ENCODE peak calls at places on chromosomes 12 and 14, in six cellular contexts. One of them, this sample, is unnamed.

GRCh38 chr14:88063807-88064206 is 58.9 kb downstream of the GPR65 start:
- DNase-seq in A549: peak
- DNase-seq in H1: no peak
- DNase-seq in endothelial cell of umbilical vein: no peak
- DNase-seq in HepG2: no peak
- DNase-seq in K562: peak
- DNase-seq in this sample: no peak

GRCh38 chr12:45695035-45695434 is 34.5 kb upstream of the ARID2 start:
- DNase-seq in A549: no peak
- DNase-seq in H1: no peak
- DNase-seq in endothelial cell of umbilical vein: no peak
- DNase-seq in HepG2: no peak
- DNase-seq in K562: no peak
- DNase-seq in this sample: no peak

GRCh38 chr12:6684609-6685008 is 4.6 kb downstream of the ZNF384 start:
- DNase-seq in A549: peak
- DNase-seq in H1: peak
- DNase-seq in endothelial cell of umbilical vein: peak
- DNase-seq in HepG2: peak
- DNase-seq in K562: peak
- DNase-seq in this sample: peak

GRCh38 chr12:118650586-118650960 is 274.2 kb downstream of the SUDS3 start:
- DNase-seq in A549: peak
- DNase-seq in H1: no peak
- DNase-seq in endothelial cell of umbilical vein: no peak
- DNase-seq in HepG2: no peak
- DNase-seq in K562: peak
- DNase-seq in this sample: no peak

GRCh38 chr12:58528266-58528665 is 392.0 kb downstream of the LRIG3 start:
- DNase-seq in A549: no peak
- DNase-seq in H1: no peak
- DNase-seq in endothelial cell of umbilical vein: no peak
- DNase-seq in HepG2: no peak
- DNase-seq in K562: no peak
- DNase-seq in this sample: no peak

GRCh38 chr14:49194067-49194466 is 392.1 kb downstream of the RPS29 start:
- DNase-seq in A549: no peak
- DNase-seq in H1: no peak
- DNase-seq in endothelial cell of umbilical vein: no peak
- DNase-seq in HepG2: no peak
- DNase-seq in K562: no peak
- DNase-seq in this sample: no peak

GRCh38 chr14:68814376-68815287 is 21.8 kb upstream of the ZFP36L1 start:
- DNase-seq in A549: peak
- DNase-seq in H1: no peak
- DNase-seq in endothelial cell of umbilical vein: peak
- DNase-seq in HepG2: peak
- DNase-seq in K562: peak
- DNase-seq in this sample: peak

GRCh38 chr12:93245543-93245942 is 132.2 kb upstream of the NUDT4 start:
- DNase-seq in A549: no peak
- DNase-seq in H1: no peak
- DNase-seq in endothelial cell of umbilical vein: no peak
- DNase-seq in HepG2: no peak
- DNase-seq in K562: no peak
- DNase-seq in this sample: no peak

GRCh38 chr14:31059152-31059924 is 33.2 kb upstream of the STRN3 start:
- DNase-seq in A549: peak
- DNase-seq in H1: no peak
- DNase-seq in endothelial cell of umbilical vein: no peak
- DNase-seq in HepG2: peak
- DNase-seq in K562: peak
- DNase-seq in this sample: no peak

GRCh38 chr14:67166450-67166853 is 22.8 kb upstream of the GARIN2 start:
- DNase-seq in A549: peak
- DNase-seq in H1: no peak
- DNase-seq in endothelial cell of umbilical vein: peak
- DNase-seq in HepG2: no peak
- DNase-seq in K562: no peak
- DNase-seq in this sample: peak

GRCh38 chr12:4145990-4146859 is 127.3 kb upstream of the CCND2 start:
- DNase-seq in A549: no peak
- DNase-seq in H1: no peak
- DNase-seq in endothelial cell of umbilical vein: no peak
- DNase-seq in HepG2: no peak
- DNase-seq in K562: no peak
- DNase-seq in this sample: no peak

GRCh38 chr12:75457191-75457590 is 23.4 kb upstream of the GLIPR1 start:
- DNase-seq in A549: no peak
- DNase-seq in H1: no peak
- DNase-seq in endothelial cell of umbilical vein: no peak
- DNase-seq in HepG2: no peak
- DNase-seq in K562: no peak
- DNase-seq in this sample: no peak

GRCh38 chr12:46268349-46268616 is 560 bp downstream of the SLC38A1 start:
- DNase-seq in A549: no peak
- DNase-seq in H1: no peak
- DNase-seq in endothelial cell of umbilical vein: no peak
- DNase-seq in HepG2: no peak
- DNase-seq in K562: no peak
- DNase-seq in this sample: no peak

GRCh38 chr12:102879144-102879763 is 37.8 kb downstream of the PAH start:
- DNase-seq in A549: peak
- DNase-seq in H1: peak
- DNase-seq in endothelial cell of umbilical vein: no peak
- DNase-seq in HepG2: no peak
- DNase-seq in K562: peak
- DNase-seq in this sample: peak

GRCh38 chr14:55381040-55381439 is 30.6 kb downstream of the ATG14 start:
- DNase-seq in A549: no peak
- DNase-seq in H1: no peak
- DNase-seq in endothelial cell of umbilical vein: no peak
- DNase-seq in HepG2: peak
- DNase-seq in K562: no peak
- DNase-seq in this sample: no peak

GRCh38 chr14:49770212-49770817 is 2.4 kb downstream of the KLHDC2 start:
- DNase-seq in A549: peak
- DNase-seq in H1: no peak
- DNase-seq in endothelial cell of umbilical vein: no peak
- DNase-seq in HepG2: peak
- DNase-seq in K562: no peak
- DNase-seq in this sample: no peak

GRCh38 chr14:80211143-80212024 is at the start of gene DIO2:
- DNase-seq in A549: peak
- DNase-seq in H1: no peak
- DNase-seq in endothelial cell of umbilical vein: peak
- DNase-seq in HepG2: no peak
- DNase-seq in K562: no peak
- DNase-seq in this sample: no peak

GRCh38 chr14:91904956-91905645 is 37.8 kb upstream of the TC2N start:
- DNase-seq in A549: no peak
- DNase-seq in H1: no peak
- DNase-seq in endothelial cell of umbilical vein: no peak
- DNase-seq in HepG2: no peak
- DNase-seq in K562: no peak
- DNase-seq in this sample: no peak

DNA sequence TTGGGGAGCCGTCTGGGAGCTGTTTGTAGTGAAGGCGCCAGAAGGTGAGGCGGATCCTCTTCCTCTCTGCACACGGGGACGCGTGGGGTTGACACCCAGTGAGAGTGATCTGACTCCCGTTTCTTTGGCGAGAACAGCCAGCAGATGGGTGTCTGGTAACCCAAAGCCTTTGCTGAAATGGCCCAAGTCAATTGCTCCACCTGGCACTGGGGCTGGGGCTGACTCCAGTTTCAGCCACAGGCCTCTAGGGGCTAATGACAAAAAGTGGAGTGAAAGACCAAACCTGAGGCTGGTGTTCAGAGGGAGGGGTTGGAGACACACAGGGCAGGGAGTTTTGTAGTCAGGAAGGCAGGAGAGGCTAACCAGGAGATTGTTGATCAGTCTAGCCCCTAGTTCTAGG is 87.0 kb downstream of the FRMD6 start:
- DNase-seq in A549: peak
- DNase-seq in H1: no peak
- DNase-seq in endothelial cell of umbilical vein: no peak
- DNase-seq in HepG2: peak
- DNase-seq in K562: no peak
- DNase-seq in this sample: peak
- TF ChIP-seq JUN in A549: no peak
- TF ChIP-seq JUN in H1: no peak
- TF ChIP-seq JUN in endothelial cell of umbilical vein: no peak
- TF ChIP-seq JUN in HepG2: no peak
- TF ChIP-seq JUN in K562: no peak
- TF ChIP-seq JUN in this sample: no peak

GRCh38 chr14:101072070-101072469 is 168.5 kb upstream of the RTL1 start:
- DNase-seq in A549: no peak
- DNase-seq in H1: no peak
- DNase-seq in endothelial cell of umbilical vein: no peak
- DNase-seq in HepG2: no peak
- DNase-seq in K562: no peak
- DNase-seq in this sample: peak

GRCh38 chr14:101073598-101073965 is 170.1 kb upstream of the RTL1 start:
- DNase-seq in A549: no peak
- DNase-seq in H1: no peak
- DNase-seq in endothelial cell of umbilical vein: no peak
- DNase-seq in HepG2: no peak
- DNase-seq in K562: no peak
- DNase-seq in this sample: no peak

GRCh38 chr14:101074124-101075024 is 170.9 kb upstream of the RTL1 start:
- DNase-seq in A549: no peak
- DNase-seq in H1: no peak
- DNase-seq in endothelial cell of umbilical vein: no peak
- DNase-seq in HepG2: no peak
- DNase-seq in K562: no peak
- DNase-seq in this sample: peak

GRCh38 chr14:101072531-101072930 is 169.0 kb upstream of the RTL1 start:
- DNase-seq in A549: no peak
- DNase-seq in H1: peak
- DNase-seq in endothelial cell of umbilical vein: no peak
- DNase-seq in HepG2: no peak
- DNase-seq in K562: no peak
- DNase-seq in this sample: peak

DNA sequence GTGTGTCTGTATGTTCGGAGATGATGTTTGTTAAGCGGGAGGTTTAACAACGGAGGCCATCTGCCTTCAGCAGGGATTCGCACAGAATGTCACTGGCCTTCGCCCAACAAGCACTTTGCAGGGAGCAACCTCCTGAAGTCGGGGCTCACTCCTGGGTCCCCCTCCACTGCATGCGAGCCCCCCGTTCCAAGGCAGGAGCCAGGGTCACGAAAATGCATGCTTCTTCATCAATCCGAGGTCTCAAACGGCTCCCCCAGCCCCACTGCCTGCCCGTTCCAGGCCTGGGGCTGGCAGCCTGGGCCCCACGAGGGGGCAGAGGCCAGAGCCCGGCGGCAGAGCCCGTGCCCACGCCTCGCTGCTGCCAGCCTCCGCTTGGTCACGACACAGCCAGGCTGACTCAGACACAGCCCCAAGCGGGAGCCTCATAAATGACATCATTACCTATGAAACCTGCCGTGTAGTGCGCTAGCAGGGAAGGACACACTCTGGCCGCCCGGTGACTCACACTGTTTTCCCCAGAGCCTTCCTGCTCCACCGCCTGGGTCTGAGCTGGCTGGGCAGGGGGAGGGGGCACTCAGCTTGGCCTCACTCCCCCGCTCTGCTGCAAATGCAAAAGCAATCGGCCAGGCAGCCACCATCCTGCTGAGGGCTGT is 169.5 kb upstream of the RTL1 start:
- DNase-seq in A549: peak
- DNase-seq in H1: peak
- DNase-seq in endothelial cell of umbilical vein: peak
- DNase-seq in HepG2: peak
- DNase-seq in K562: peak
- DNase-seq in this sample: peak
- TF ChIP-seq CTCF in A549: peak
- TF ChIP-seq CTCF in H1: no peak
- TF ChIP-seq CTCF in endothelial cell of umbilical vein: peak
- TF ChIP-seq CTCF in HepG2: peak
- TF ChIP-seq CTCF in K562: no peak
- TF ChIP-seq CTCF in this sample: no peak

DNA sequence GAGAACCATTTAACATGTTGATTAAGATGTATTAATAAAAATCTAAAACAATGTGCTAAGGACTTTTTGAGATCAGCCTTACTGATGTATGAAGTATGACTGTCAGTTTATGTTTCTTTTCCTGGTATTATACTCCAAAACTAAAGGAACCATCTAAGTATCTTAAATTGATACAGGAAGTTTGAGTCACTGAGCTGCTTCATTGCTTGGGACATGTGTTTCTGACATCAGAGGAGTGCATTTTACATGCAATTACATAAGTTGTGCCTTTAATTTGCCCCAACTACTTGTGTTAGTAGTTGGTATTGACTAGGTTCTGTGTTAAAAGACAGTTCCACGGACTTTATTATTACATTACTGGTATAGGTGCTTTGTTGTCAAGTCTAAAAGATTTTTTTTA is 50.9 kb downstream of the PROX2 start:
- DNase-seq in A549: no peak
- DNase-seq in H1: no peak
- DNase-seq in endothelial cell of umbilical vein: peak
- DNase-seq in HepG2: no peak
- DNase-seq in K562: no peak
- DNase-seq in this sample: no peak
- TF ChIP-seq JUN in A549: no peak
- TF ChIP-seq JUN in H1: no peak
- TF ChIP-seq JUN in endothelial cell of umbilical vein: peak
- TF ChIP-seq JUN in HepG2: no peak
- TF ChIP-seq JUN in K562: no peak
- TF ChIP-seq JUN in this sample: no peak

DNA sequence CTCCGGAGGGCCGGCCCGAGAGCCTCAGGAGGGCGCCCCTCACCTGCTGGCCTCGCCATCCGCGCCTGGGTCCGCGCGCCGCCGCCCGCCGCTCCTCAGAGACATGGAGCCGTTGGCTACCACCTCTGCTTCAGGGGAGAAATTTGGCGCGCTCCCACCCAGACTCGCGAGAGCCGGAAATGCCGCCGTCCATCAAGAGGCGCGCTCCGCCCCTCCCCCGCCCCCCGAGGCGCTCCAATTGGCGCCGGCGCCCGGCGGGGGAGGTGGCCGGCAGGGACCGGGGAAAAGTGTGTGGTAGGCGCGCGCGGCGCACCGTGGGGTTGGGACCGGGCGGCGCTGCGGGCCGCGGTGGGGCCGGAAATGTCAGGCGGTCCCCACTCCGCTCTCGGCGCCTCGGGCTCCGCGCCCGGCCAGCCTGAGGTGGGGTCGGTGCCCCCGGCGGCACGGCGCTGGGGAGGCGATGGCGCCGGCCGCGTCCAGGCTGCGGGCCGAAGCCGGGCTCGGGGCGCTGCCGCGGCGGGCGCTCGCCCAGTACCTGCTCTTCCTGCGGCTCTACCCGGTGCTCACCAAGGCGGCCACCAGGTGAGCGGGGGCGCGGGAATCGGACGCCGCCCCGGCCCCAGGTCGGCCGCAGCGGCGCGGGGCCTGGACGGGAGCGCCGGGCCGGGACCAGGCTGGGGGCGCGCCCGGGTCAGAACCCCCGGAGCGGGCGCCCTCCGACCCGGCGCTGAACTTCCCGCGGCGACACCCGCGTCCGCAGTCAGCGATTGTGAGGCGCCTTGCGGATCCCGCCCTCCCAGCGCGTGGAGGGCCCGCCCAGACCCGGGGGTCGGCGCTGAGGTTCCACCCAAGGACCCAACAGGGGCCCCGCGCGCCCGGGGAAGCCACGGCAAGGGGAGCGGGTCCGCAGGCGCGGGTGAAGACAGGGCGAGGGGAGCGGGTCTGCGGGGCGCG is at the start of the genes POLE and PXMP2:
- DNase-seq in A549: peak
- DNase-seq in H1: peak
- DNase-seq in endothelial cell of umbilical vein: peak
- DNase-seq in HepG2: peak
- DNase-seq in K562: peak
- DNase-seq in this sample: peak
- TF ChIP-seq CTCF in A549: no peak
- TF ChIP-seq CTCF in H1: no peak
- TF ChIP-seq CTCF in endothelial cell of umbilical vein: no peak
- TF ChIP-seq CTCF in HepG2: peak
- TF ChIP-seq CTCF in K562: no peak
- TF ChIP-seq CTCF in this sample: no peak

This sample was measured in WTC11.